ENCODE peak calls at places on chromosomes 1 and 21, in seven cellular contexts. J is posterior cingulate gyrus; X is fibroblast of lung; Q is hypothalamus; P is activated CD4-positive, alpha-beta T cell treated with anti-CD3 and anti-CD28 coated beads, Interleukin-2, amount 50 U/mL, for 1 hour; U is EH; I is tibial artery. E is an unnamed sample.

GRCh38 chr1:18484726-18485125 is 4.0 kb downstream of the KLHDC7A start:
- DNase-seq in J (no peak), X (no peak), Q (no peak), P (no peak), U (no peak), I (no peak), E (no peak)

GRCh38 chr1:200373811-200374231 is 36.0 kb downstream of the ZNF281 start:
- DNase-seq in J (no peak), X (no peak), Q (no peak), P (no peak), U (no peak), I (no peak), E (no peak)

GRCh38 chr1:160325252-160325651 is 17.8 kb downstream of the COPA start:
- DNase-seq in J (no peak), X (no peak), Q (no peak), P (no peak), U (no peak), I (no peak), E (no peak)

GRCh38 chr1:109923131-109923945 is 12.7 kb downstream of the CSF1 start:
- DNase-seq in J (no peak), X (no peak), Q (no peak), P (no peak), U (no peak), I (no peak), E (no peak)

GRCh38 chr1:80158771-80159170 is 1152.2 kb upstream of the ADGRL4 start:
- DNase-seq in J (no peak), X (no peak), Q (no peak), P (no peak), U (no peak), I (no peak), E (no peak)

GRCh38 chr1:119422631-119423030 is 7.7 kb downstream of the HSD3B2 start:
- DNase-seq in J (no peak), X (no peak), Q (no peak), P (no peak), U (no peak), I (no peak), E (no peak)

GRCh38 chr1:8397511-8397910 is 79.6 kb downstream of the SLC45A1 start:
- DNase-seq in J (no peak), X (no peak), Q (no peak), P (no peak), U (peak), I (no peak), E (no peak)

GRCh38 chr1:186658999-186659398 is 21.2 kb downstream of the PTGS2 start:
- DNase-seq in J (no peak), X (no peak), Q (no peak), P (no peak), U (no peak), I (no peak), E (no peak)

GRCh38 chr1:67559222-67559700 is 125.7 kb upstream of the GADD45A start:
- DNase-seq in J (peak), X (peak), Q (no peak), P (no peak), U (peak), I (peak), E (peak)

GRCh38 chr1:210233495-210234253 is 1.1 kb downstream of the SERTAD4 start:
- DNase-seq in J (peak), X (peak), Q (peak), P (no peak), U (peak), I (no peak), E (peak)

GRCh38 chr21:41931041-41931451 is 22.8 kb downstream of the C2CD2 start:
- DNase-seq in J (no peak), X (peak), Q (no peak), P (no peak), U (no peak), I (no peak), E (no peak)

GRCh38 chr1:100511773-100512172 is 26.2 kb upstream of the GPR88 start:
- DNase-seq in J (no peak), X (no peak), Q (no peak), P (no peak), U (no peak), I (no peak), E (no peak)

GRCh38 chr1:53712276-53712675 is 26.7 kb downstream of the GLIS1 start:
- DNase-seq in J (no peak), X (no peak), Q (no peak), P (no peak), U (no peak), I (no peak), E (no peak)

GRCh38 chr1:197980457-197980856 is 63.3 kb downstream of the LHX9 start:
- DNase-seq in J (no peak), X (no peak), Q (no peak), P (no peak), U (no peak), I (no peak), E (peak)

GRCh38 chr1:203044546-203044975 is 18.3 kb downstream of the PPFIA4 start:
- DNase-seq in J (no peak), X (no peak), Q (no peak), P (no peak), U (no peak), I (no peak), E (no peak)

GRCh38 chr1:200888349-200888838 is 6.3 kb upstream of the INAVA start:
- DNase-seq in J (no peak), X (no peak), Q (no peak), P (peak), U (no peak), I (no peak), E (no peak)

GRCh38 chr1:89908993-89909436 is 85.9 kb upstream of the ZNF326 start:
- DNase-seq in J (no peak), X (peak), Q (no peak), P (no peak), U (peak), I (no peak), E (no peak)

GRCh38 chr1:231808990-231809389 is 182.4 kb downstream of the DISC1 start:
- DNase-seq in J (no peak), X (peak), Q (no peak), P (no peak), U (peak), I (peak), E (peak)

GRCh38 chr1:42925132-42925769 is 33.4 kb downstream of the SLC2A1 start:
- DNase-seq in J (no peak), X (no peak), Q (no peak), P (no peak), U (no peak), I (no peak), E (no peak)

GRCh38 chr1:78440381-78440793 is 50.4 kb upstream of the PTGFR start:
- DNase-seq in J (no peak), X (peak), Q (no peak), P (no peak), U (peak), I (no peak), E (no peak)

E was measured in MG63.